ENCODE peak calls at places on chromosomes 3 and 15, in four cellular contexts. Q is psoas muscle, J is choroid plexus epithelial cell, G is suprapubic skin. Y is an unnamed sample.

GRCh38 chr3:82308755-82309154 is 547.3 kb upstream of the GBE1 start:
- DNase-seq in Q (no peak), J (no peak), G (no peak), Y (no peak)

GRCh38 chr3:146468234-146468931 is 978 bp downstream of the PLSCR2 start:
- DNase-seq in Q (no peak), J (peak), G (no peak), Y (peak)

GRCh38 chr3:23489338-23490158 is 286.4 kb downstream of the UBE2E2 start:
- DNase-seq in Q (no peak), J (no peak), G (no peak), Y (peak)

GRCh38 chr3:169148448-169149348 is 514.8 kb downstream of the MECOM start:
- DNase-seq in Q (no peak), J (no peak), G (no peak), Y (peak)

GRCh38 chr3:39668420-39668819 is 141.0 kb upstream of the MYRIP start:
- DNase-seq in Q (no peak), J (peak), G (no peak), Y (peak)

GRCh38 chr3:136730595-136731273 is 21.4 kb downstream of the STAG1 start:
- DNase-seq in Q (no peak), J (no peak), G (no peak), Y (no peak)

GRCh38 chr15:63244399-63244798 is 33.0 kb upstream of the APH1B start:
- DNase-seq in Q (no peak), J (peak), G (no peak), Y (peak)

GRCh38 chr15:78616506-78616905 is 4.3 kb downstream of the CHRNA3 start:
- DNase-seq in Q (no peak), J (no peak), G (peak), Y (no peak)

GRCh38 chr3:100158877-100159563 is 44.7 kb upstream of the FILIP1L start:
- DNase-seq in Q (no peak), J (peak), G (no peak), Y (no peak)

GRCh38 chr3:88003115-88003755 is 55.6 kb downstream of the CGGBP1 start:
- DNase-seq in Q (no peak), J (peak), G (no peak), Y (peak)

GRCh38 chr3:52477076-52477895 is 17.9 kb upstream of the STAB1 start:
- DNase-seq in Q (peak), J (no peak), G (no peak), Y (no peak)

GRCh38 chr15:81069356-81069755 is 64.7 kb upstream of the CFAP161 start:
- DNase-seq in Q (no peak), J (no peak), G (no peak), Y (no peak)

GRCh38 chr3:179321585-179322322 is 1.1 kb upstream of the ZNF639 start:
- DNase-seq in Q (no peak), J (peak), G (no peak), Y (peak)

GRCh38 chr3:171099911-171100310 is 73.4 kb upstream of the SLC2A2 start:
- DNase-seq in Q (no peak), J (peak), G (no peak), Y (peak)

GRCh38 chr3:170714562-170715535 is 129.0 kb upstream of the SLC7A14 start:
- DNase-seq in Q (no peak), J (peak), G (no peak), Y (peak)

GRCh38 chr15:80997692-80998091 is 3.0 kb upstream of the TLNRD1 start:
- DNase-seq in Q (no peak), J (peak), G (no peak), Y (no peak)

GRCh38 chr3:53617893-53618523 is 123.6 kb downstream of the CACNA1D start:
- DNase-seq in Q (no peak), J (no peak), G (no peak), Y (no peak)

GRCh38 chr3:72844436-72844999 is 3.7 kb downstream of the SHQ1 start:
- DNase-seq in Q (no peak), J (peak), G (no peak), Y (peak)

GRCh38 chr15:70158309-70158995 is 60.7 kb upstream of the TLE3 start:
- DNase-seq in Q (no peak), J (no peak), G (no peak), Y (no peak)

GRCh38 chr3:157088133-157088488 is 71.8 kb downstream of the CCNL1 start:
- DNase-seq in Q (no peak), J (no peak), G (no peak), Y (no peak)
- H3K4me3 ChIP-seq in Q (peak), J (peak), G (peak), Y (peak)

DNA sequence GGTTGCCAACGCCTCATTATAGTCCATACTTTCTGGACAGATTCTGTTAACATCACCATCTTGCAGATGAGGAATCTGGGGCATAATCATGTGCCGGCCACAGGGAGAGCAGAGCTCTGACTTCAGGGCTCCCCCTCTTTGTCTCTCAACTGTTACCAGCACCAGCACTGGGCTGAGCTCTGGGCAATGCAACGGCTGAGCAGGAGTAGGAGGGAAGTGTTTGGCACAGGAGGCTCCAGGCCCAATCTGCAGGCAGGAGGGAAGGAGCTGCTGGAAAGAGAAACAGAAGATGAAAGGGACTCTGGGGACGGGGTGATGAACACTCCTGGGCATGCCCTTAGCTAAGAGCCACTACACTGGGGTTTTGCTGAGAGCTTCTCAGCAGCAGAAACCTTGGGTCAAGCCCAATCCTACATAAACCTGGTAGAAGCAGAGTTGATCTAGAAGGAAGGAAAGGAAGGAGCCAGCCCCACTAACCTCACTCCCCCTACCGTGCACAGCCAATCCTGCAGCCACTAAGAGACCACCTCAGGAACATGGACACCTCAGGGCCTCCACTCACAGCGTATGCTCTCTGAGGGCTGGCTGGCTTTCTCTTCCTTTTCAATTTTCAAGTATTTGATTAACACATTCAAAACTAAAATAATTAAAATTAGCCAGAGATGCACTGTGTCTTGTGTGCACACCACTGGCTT is 73.1 kb upstream of the SPATA12 start:
- DNase-seq in Q (no peak), J (peak), G (no peak), Y (no peak)
- TF ChIP-seq CTCF in Q (no peak), J (peak), G (no peak), Y (peak)

GRCh38 chr15:89820651-89821611 is 6.3 kb upstream of the ANPEP start:
- DNase-seq in Q (peak), J (peak), G (no peak), Y (peak)
- H3K4me3 ChIP-seq in Q (no peak), J (no peak), G (no peak), Y (no peak)

GRCh38 chr3:108320746-108321350 is 24.5 kb downstream of the HHLA2 start:
- DNase-seq in Q (no peak), J (no peak), G (no peak), Y (no peak)

GRCh38 chr3:108324177-108324576 is 27.8 kb downstream of the HHLA2 start:
- DNase-seq in Q (no peak), J (no peak), G (no peak), Y (no peak)

GRCh38 chr3:108327168-108327567 is 30.8 kb downstream of the HHLA2 start:
- DNase-seq in Q (no peak), J (no peak), G (no peak), Y (no peak)

GRCh38 chr3:108319428-108320053 is 23.2 kb downstream of the HHLA2 start:
- DNase-seq in Q (no peak), J (no peak), G (no peak), Y (no peak)

DNA sequence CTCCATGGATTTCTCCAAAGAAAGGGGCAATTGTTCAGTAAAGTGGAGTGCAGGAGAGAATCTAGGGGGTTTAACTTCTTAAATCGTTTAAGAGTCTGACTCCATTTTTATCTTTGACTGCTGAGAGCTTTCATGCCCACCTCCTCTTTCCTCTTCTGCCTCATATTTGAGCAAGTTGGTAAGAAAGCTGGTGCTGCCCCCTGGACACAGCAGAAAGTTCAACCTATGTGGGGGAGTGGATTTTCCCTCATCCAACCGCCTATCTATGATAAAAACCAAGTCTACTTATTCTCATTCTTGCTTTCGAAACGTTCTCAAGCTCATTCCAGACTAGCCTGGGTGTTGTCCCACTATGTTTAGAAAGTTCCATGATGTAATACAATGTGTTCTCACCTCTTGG is 26.0 kb downstream of the HHLA2 start:
- DNase-seq in Q (no peak), J (peak), G (no peak), Y (no peak)
- TF ChIP-seq CTCF in Q (no peak), J (peak), G (no peak), Y (peak)

DNA sequence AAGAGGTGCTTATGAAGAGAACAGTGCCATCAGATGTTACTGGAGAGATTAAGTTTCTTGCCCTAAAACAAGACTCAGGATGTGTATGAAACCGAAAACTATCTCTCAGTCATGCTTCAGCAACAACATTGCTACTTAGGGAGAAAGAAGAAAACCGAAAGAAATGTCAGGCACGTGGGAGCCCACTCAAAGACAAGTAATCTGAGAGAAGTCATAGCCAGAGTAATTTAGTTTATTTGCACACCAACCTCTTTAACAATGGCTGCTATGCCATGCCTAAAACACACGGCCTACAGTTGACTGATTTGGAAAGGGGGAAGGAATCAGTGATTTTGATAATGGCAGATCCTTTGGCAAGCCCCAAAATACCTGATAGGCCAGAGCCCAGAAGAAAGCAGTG is 162.9 kb downstream of the TIGIT start:
- DNase-seq in Q (no peak), J (no peak), G (no peak), Y (no peak)
- H3K4me3 ChIP-seq in Q (no peak), J (no peak), G (no peak), Y (no peak)

GRCh38 chr15:55799287-55800212 is 56.6 kb upstream of the PRTG start:
- DNase-seq in Q (no peak), J (peak), G (no peak), Y (peak)
- TF ChIP-seq CTCF in Q (peak), J (peak), G (no peak), Y (peak)

GRCh38 chr3:154971341-154971740 is 108.8 kb upstream of the MME start:
- DNase-seq in Q (no peak), J (peak), G (no peak), Y (no peak)
- H3K4me3 ChIP-seq in Q (no peak), J (no peak), G (no peak), Y (no peak)

Y was measured in fibroblast of pulmonary artery.